ENCODE peak calls at places on chromosomes 16 and 17, in four cellular contexts. One of them, this sample, is unnamed.
A peak's percentile ranks its signal among the peaks of the same experiment; 100 is the strongest.

GRCh38 chr16:1349951-1350350 is 1.7 kb downstream of the TSR3 start:
- DNase-seq in SHP77: no peak
- DNase-seq in left ventricle myocardium inferior: no peak
- DNase-seq in B cell: peak; percentile 19
- DNase-seq in this sample: no peak

GRCh38 chr17:63999680-64000531 is 1.8 kb downstream of the PRR29 start:
- DNase-seq in SHP77: no peak
- DNase-seq in left ventricle myocardium inferior: no peak
- DNase-seq in B cell: no peak
- DNase-seq in this sample: no peak

GRCh38 chr16:68406458-68407041 is 41.8 kb downstream of the SMPD3 start:
- DNase-seq in SHP77: no peak
- DNase-seq in left ventricle myocardium inferior: no peak
- DNase-seq in B cell: no peak
- DNase-seq in this sample: no peak

GRCh38 chr16:65106792-65107191 is 15.1 kb downstream of the CDH11 start:
- DNase-seq in SHP77: no peak
- DNase-seq in left ventricle myocardium inferior: no peak
- DNase-seq in B cell: no peak
- DNase-seq in this sample: no peak

GRCh38 chr16:4071686-4072561 is 44.3 kb downstream of the ADCY9 start:
- DNase-seq in SHP77: no peak
- DNase-seq in left ventricle myocardium inferior: no peak
- DNase-seq in B cell: no peak
- DNase-seq in this sample: no peak

GRCh38 chr17:45241315-45242011 is 19.8 kb downstream of the FMNL1 start:
- DNase-seq in SHP77: no peak
- DNase-seq in left ventricle myocardium inferior: no peak
- DNase-seq in B cell: no peak
- DNase-seq in this sample: no peak

GRCh38 chr17:57468932-57469775 is 212.8 kb downstream of the MSI2 start:
- DNase-seq in SHP77: peak; percentile 69
- DNase-seq in left ventricle myocardium inferior: no peak
- DNase-seq in B cell: no peak
- DNase-seq in this sample: no peak

GRCh38 chr16:68031951-68032350 is 8.9 kb downstream of the DUS2 start:
- DNase-seq in SHP77: no peak
- DNase-seq in left ventricle myocardium inferior: no peak
- DNase-seq in B cell: no peak
- DNase-seq in this sample: no peak

GRCh38 chr16:4053663-4054479 is 62.4 kb downstream of the ADCY9 start:
- DNase-seq in SHP77: peak; percentile 80
- DNase-seq in left ventricle myocardium inferior: peak; percentile 71
- DNase-seq in B cell: no peak
- DNase-seq in this sample: peak; percentile 45

GRCh38 chr17:38600416-38600815 is 5.3 kb downstream of the SRCIN1 start:
- DNase-seq in SHP77: no peak
- DNase-seq in left ventricle myocardium inferior: no peak
- DNase-seq in B cell: no peak
- DNase-seq in this sample: no peak

GRCh38 chr16:11667824-11668589 is at the start of gene SNN:
- DNase-seq in SHP77: peak; percentile 68
- DNase-seq in left ventricle myocardium inferior: peak; percentile 91
- DNase-seq in B cell: peak; percentile 96
- DNase-seq in this sample: peak; percentile 86

GRCh38 chr17:48276776-48277175 is 153.2 kb downstream of the SKAP1 start:
- DNase-seq in SHP77: no peak
- DNase-seq in left ventricle myocardium inferior: no peak
- DNase-seq in B cell: no peak
- DNase-seq in this sample: no peak

GRCh38 chr16:52557236-52557635 is 10.3 kb upstream of the TOX3 start:
- DNase-seq in SHP77: no peak
- DNase-seq in left ventricle myocardium inferior: no peak
- DNase-seq in B cell: no peak
- DNase-seq in this sample: no peak

GRCh38 chr17:12814718-12815117 is 25.4 kb downstream of the ARHGAP44 start:
- DNase-seq in SHP77: no peak
- DNase-seq in left ventricle myocardium inferior: no peak
- DNase-seq in B cell: no peak
- DNase-seq in this sample: no peak

GRCh38 chr16:82082543-82083244 is 47.6 kb downstream of the HSD17B2 start:
- DNase-seq in SHP77: no peak
- DNase-seq in left ventricle myocardium inferior: no peak
- DNase-seq in B cell: no peak
- DNase-seq in this sample: no peak

GRCh38 chr16:75860654-75861053 is 134.4 kb upstream of the CPHXL start:
- DNase-seq in SHP77: peak; percentile 40
- DNase-seq in left ventricle myocardium inferior: no peak
- DNase-seq in B cell: no peak
- DNase-seq in this sample: no peak

GRCh38 chr16:20610192-20610891 is 34.2 kb upstream of the ACSM2B start:
- DNase-seq in SHP77: peak; percentile 95
- DNase-seq in left ventricle myocardium inferior: no peak
- DNase-seq in B cell: no peak
- DNase-seq in this sample: no peak

GRCh38 chr16:30802971-30803370 is 16.0 kb upstream of the ZNF629 start:
- DNase-seq in SHP77: no peak
- DNase-seq in left ventricle myocardium inferior: no peak
- DNase-seq in B cell: no peak
- DNase-seq in this sample: no peak

GRCh38 chr17:64686705-64687104 is 24.6 kb upstream of the SMURF2 start:
- DNase-seq in SHP77: no peak
- DNase-seq in left ventricle myocardium inferior: no peak
- DNase-seq in B cell: no peak
- DNase-seq in this sample: no peak

GRCh38 chr16:49333268-49333597 is 40.4 kb upstream of the C16orf78 start:
- DNase-seq in SHP77: no peak
- DNase-seq in left ventricle myocardium inferior: no peak
- DNase-seq in B cell: no peak
- DNase-seq in this sample: no peak

GRCh38 chr16:75361936-75362335 is 71.4 kb downstream of the CFDP1 start:
- DNase-seq in SHP77: no peak
- DNase-seq in left ventricle myocardium inferior: no peak
- DNase-seq in B cell: no peak
- DNase-seq in this sample: no peak

GRCh38 chr17:37743875-37744632 is 805 bp downstream of the HNF1B start:
- DNase-seq in SHP77: no peak
- DNase-seq in left ventricle myocardium inferior: no peak
- DNase-seq in B cell: peak; percentile 48
- DNase-seq in this sample: no peak

GRCh38 chr17:33038740-33039139 is 47.1 kb downstream of the SPACA3 start:
- DNase-seq in SHP77: peak; percentile 31
- DNase-seq in left ventricle myocardium inferior: no peak
- DNase-seq in B cell: no peak
- DNase-seq in this sample: peak; percentile 35

GRCh38 chr16:87057291-87057881 is 259.8 kb downstream of the C16orf95 start:
- DNase-seq in SHP77: no peak
- DNase-seq in left ventricle myocardium inferior: no peak
- DNase-seq in B cell: no peak
- DNase-seq in this sample: no peak

GRCh38 chr17:41107941-41108445 is 2.8 kb downstream of the KRTAP4-9 start:
- DNase-seq in SHP77: no peak
- DNase-seq in left ventricle myocardium inferior: no peak
- DNase-seq in B cell: no peak
- DNase-seq in this sample: no peak

GRCh38 chr16:57497121-57497520 is 10.8 kb upstream of the DOK4 start:
- DNase-seq in SHP77: no peak
- DNase-seq in left ventricle myocardium inferior: peak; percentile 1
- DNase-seq in B cell: no peak
- DNase-seq in this sample: no peak

GRCh38 chr16:24609740-24610420 is 70.5 kb downstream of the RBBP6 start:
- DNase-seq in SHP77: peak; percentile 8
- DNase-seq in left ventricle myocardium inferior: peak; percentile 35
- DNase-seq in B cell: peak; percentile 30
- DNase-seq in this sample: peak; percentile 60

GRCh38 chr17:37447641-37448040 is 41.0 kb downstream of the TADA2A start:
- DNase-seq in SHP77: no peak
- DNase-seq in left ventricle myocardium inferior: no peak
- DNase-seq in B cell: no peak
- DNase-seq in this sample: no peak

GRCh38 chr17:47949951-47950350 is 7.7 kb downstream of the PRR15L start:
- DNase-seq in SHP77: no peak
- DNase-seq in left ventricle myocardium inferior: no peak
- DNase-seq in B cell: no peak
- DNase-seq in this sample: no peak

GRCh38 chr16:12020007-12020406 is 43.5 kb downstream of the SNX29 start:
- DNase-seq in SHP77: no peak
- DNase-seq in left ventricle myocardium inferior: no peak
- DNase-seq in B cell: peak; percentile 71
- DNase-seq in this sample: no peak

GRCh38 chr17:51805765-51806164 is 352.7 kb downstream of the CA10 start:
- DNase-seq in SHP77: peak; percentile 57
- DNase-seq in left ventricle myocardium inferior: no peak
- DNase-seq in B cell: no peak
- DNase-seq in this sample: no peak

GRCh38 chr17:74160656-74161500 is 42.6 kb upstream of the RPL38 start:
- DNase-seq in SHP77: no peak
- DNase-seq in left ventricle myocardium inferior: no peak
- DNase-seq in B cell: no peak
- DNase-seq in this sample: no peak

GRCh38 chr17:47119746-47120520 is 69.2 kb downstream of the CDC27 start:
- DNase-seq in SHP77: no peak
- DNase-seq in left ventricle myocardium inferior: no peak
- DNase-seq in B cell: no peak
- DNase-seq in this sample: no peak

GRCh38 chr16:17578921-17579876 is 108.4 kb upstream of the XYLT1 start:
- DNase-seq in SHP77: peak; percentile 35
- DNase-seq in left ventricle myocardium inferior: no peak
- DNase-seq in B cell: peak; percentile 76
- DNase-seq in this sample: peak; percentile 20

GRCh38 chr17:58677204-58677880 is 14.5 kb downstream of the TEX14 start:
- DNase-seq in SHP77: no peak
- DNase-seq in left ventricle myocardium inferior: no peak
- DNase-seq in B cell: no peak
- DNase-seq in this sample: no peak

GRCh38 chr17:38728290-38728831 is 1.8 kb upstream of the CISD3 start:
- DNase-seq in SHP77: no peak
- DNase-seq in left ventricle myocardium inferior: no peak
- DNase-seq in B cell: peak; percentile 72
- DNase-seq in this sample: no peak

GRCh38 chr17:58330544-58330996 is 2.0 kb upstream of the TSPOAP1 start:
- DNase-seq in SHP77: no peak
- DNase-seq in left ventricle myocardium inferior: peak; percentile 11
- DNase-seq in B cell: peak; percentile 53
- DNase-seq in this sample: no peak

This sample was measured in uterus.